ENCODE peak calls at places on chromosomes 13 and 19, in ten cellular contexts. U is NCI-H1092 treated with DMSO at 0.1 percent for 48 hours; J is osteocyte; P is OCI-M1; I is HFF-Myc; E is activated CD4-positive, alpha-beta T cell treated with anti-CD3 and anti-CD28 coated beads, Interleukin-2, amount 50 U/mL, for 1 hour; N is NCI-H1105; V is stimulated activated naive B cell treated with anti-CD40 and anti-IgM and Interleukin-4, amounts not matched to agents 10 μg/mL and 1 μg/mL and 100 μg/mL, for 72 hours; X is endothelial cell; Y is A549. T is an unnamed sample.

GRCh38 chr19:18490719-18491118 is 31.2 kb downstream of the ELL start:
- DNase-seq in J (no peak), X (no peak), V (no peak), Y (no peak), N (no peak), E (no peak), U (no peak), I (no peak), P (no peak), T (no peak)

GRCh38 chr13:106522898-106523525 is 12.4 kb downstream of the EFNB2 start:
- DNase-seq in V (no peak), X (no peak), Y (no peak), P (no peak), N (no peak), I (no peak), E (no peak), J (no peak), U (no peak), T (no peak)

GRCh38 chr19:50362656-50363424 is 2.6 kb downstream of the NAPSA start:
- DNase-seq in Y (no peak), P (no peak), V (no peak), X (no peak), N (no peak), U (no peak), I (no peak), E (no peak), J (no peak), T (no peak)

GRCh38 chr13:62357887-62358645 is 942.4 kb upstream of the PCDH20 start:
- DNase-seq in U (peak), X (peak), N (peak), E (no peak), P (peak), V (no peak), Y (peak), I (no peak), J (no peak), T (no peak)

GRCh38 chr13:102117175-102117830 is 284.5 kb downstream of the FGF14 start:
- DNase-seq in V (no peak), E (no peak), Y (no peak), U (peak), P (no peak), I (no peak), X (no peak), J (no peak), N (no peak), T (no peak)

GRCh38 chr19:23507441-23507840 is 112.2 kb upstream of the ZNF91 start:
- DNase-seq in V (no peak), N (no peak), P (no peak), X (no peak), Y (no peak), I (no peak), J (no peak), E (no peak), U (no peak), T (no peak)

GRCh38 chr19:48900477-48901452 is 653 bp downstream of the NUCB1 start:
- DNase-seq in I (no peak), X (no peak), N (no peak), J (no peak), Y (no peak), P (peak), E (no peak), V (no peak), U (no peak), T (no peak)

GRCh38 chr13:93146584-93147292 is 79.9 kb upstream of the GPC6 start:
- DNase-seq in Y (no peak), J (no peak), P (peak), X (no peak), U (no peak), V (no peak), I (no peak), E (no peak), N (no peak), T (no peak)

GRCh38 chr13:101640797-101641400 is 188.4 kb downstream of the ITGBL1 start:
- DNase-seq in P (no peak), I (peak), E (no peak), V (no peak), N (no peak), Y (no peak), U (no peak), X (no peak), J (no peak), T (no peak)

GRCh38 chr13:28659611-28659970 is 661 bp downstream of the POMP start:
- DNase-seq in X (no peak), Y (no peak), U (no peak), E (no peak), I (no peak), J (no peak), N (no peak), V (no peak), P (peak), T (no peak)

GRCh38 chr13:111858571-111858970 is 208.4 kb upstream of the SOX1 start:
- DNase-seq in J (no peak), N (no peak), I (no peak), V (no peak), U (no peak), P (no peak), X (no peak), Y (no peak), E (no peak), T (no peak)

GRCh38 chr13:47121092-47121763 is 224.4 kb upstream of the HTR2A start:
- DNase-seq in P (peak), Y (no peak), N (no peak), E (no peak), X (no peak), I (no peak), J (no peak), V (no peak), U (no peak), T (no peak)

GRCh38 chr13:87893982-87894527 is 222.9 kb downstream of the SLITRK5 start:
- DNase-seq in U (no peak), I (no peak), V (no peak), Y (no peak), X (no peak), P (peak), J (no peak), E (no peak), N (no peak), T (no peak)

GRCh38 chr13:59677966-59678814 is 485.5 kb downstream of the DIAPH3 start:
- DNase-seq in E (no peak), Y (peak), X (peak), U (peak), V (no peak), J (no peak), P (peak), N (peak), I (peak), T (no peak)

GRCh38 chr19:31334849-31335624 is 14.2 kb downstream of the TSHZ3 start:
- DNase-seq in U (no peak), E (no peak), X (no peak), V (no peak), I (no peak), P (no peak), N (no peak), Y (no peak), J (no peak), T (no peak)

GRCh38 chr13:44918323-44919102 is 70.8 kb downstream of the NUFIP1 start:
- DNase-seq in N (peak), X (peak), U (peak), P (peak), J (peak), Y (peak), V (peak), I (peak), E (peak), T (peak)

GRCh38 chr13:40895715-40896184 is 106.3 kb downstream of the SLC25A15 start:
- DNase-seq in U (no peak), J (no peak), V (no peak), X (no peak), E (no peak), I (no peak), N (peak), Y (no peak), P (no peak), T (no peak)

GRCh38 chr13:20080377-20081164 is 80.3 kb downstream of the GJA3 start:
- DNase-seq in Y (no peak), E (no peak), J (no peak), N (no peak), X (no peak), I (no peak), V (no peak), P (no peak), U (no peak), T (no peak)

GRCh38 chr19:5356428-5356827 is 15.8 kb upstream of the PTPRS start:
- DNase-seq in N (no peak), U (no peak), Y (no peak), J (no peak), I (no peak), P (no peak), E (no peak), V (no peak), X (no peak), T (no peak)

GRCh38 chr13:78630509-78630908 is 27.2 kb upstream of the POU4F1 start:
- DNase-seq in J (no peak), N (no peak), U (no peak), Y (no peak), I (no peak), P (no peak), X (no peak), E (no peak), V (no peak), T (no peak)

GRCh38 chr13:26658491-26658890 is 101.0 kb downstream of the WASF3 start:
- DNase-seq in E (no peak), V (no peak), J (no peak), U (no peak), I (no peak), P (no peak), N (no peak), X (no peak), Y (no peak), T (no peak)

GRCh38 chr13:44271031-44271433 is 102.6 kb upstream of the SERP2 start:
- DNase-seq in E (no peak), P (no peak), X (no peak), U (no peak), J (no peak), N (no peak), V (no peak), Y (no peak), I (no peak), T (no peak)

GRCh38 chr13:20495087-20496023 is 30.3 kb downstream of the CRYL1 start:
- DNase-seq in P (peak), I (peak), E (peak), N (no peak), V (peak), X (peak), J (no peak), U (peak), Y (peak), T (peak)

GRCh38 chr19:14782978-14783545 is 4.7 kb upstream of the ADGRE2 start:
- DNase-seq in E (no peak), V (no peak), N (no peak), J (no peak), P (no peak), Y (no peak), I (no peak), U (no peak), X (no peak), T (no peak)

GRCh38 chr13:34247596-34247995 is 429.6 kb downstream of the RFC3 start:
- DNase-seq in X (no peak), V (no peak), Y (no peak), P (no peak), I (no peak), N (peak), U (peak), J (no peak), E (no peak), T (no peak)

GRCh38 chr19:4337906-4338440 is 654 bp downstream of the STAP2 start:
- DNase-seq in E (no peak), P (peak), J (no peak), N (no peak), I (no peak), X (no peak), U (peak), V (no peak), Y (no peak), T (no peak)

GRCh38 chr19:49932731-49933131 is 3.4 kb upstream of the NUP62 start:
- DNase-seq in V (no peak), E (peak), P (no peak), J (no peak), I (no peak), X (no peak), N (no peak), Y (no peak), U (no peak), T (no peak)

GRCh38 chr13:108176685-108177274 is 38.6 kb downstream of the LIG4 start:
- DNase-seq in P (peak), J (no peak), N (no peak), V (no peak), X (peak), Y (peak), I (no peak), U (no peak), E (peak), T (peak)